ENCODE peak calls at places on chromosomes 3 and 15, in five cellular contexts. U is stomach; D is RWPE1; F is activated CD8-positive, alpha-beta memory T cell treated with anti-CD3 and anti-CD28 coated beads for 48 hours; X is T-helper 1 cell. Q is an unnamed sample.

GRCh38 chr3:150237490-150237889 is 170.6 kb upstream of the TSC22D2 start:
- DNase-seq in F (no peak), D (peak; percentile 84), U (no peak), X (no peak), Q (no peak)

GRCh38 chr3:100001514-100002270 is 112.6 kb downstream of the FILIP1L start:
- DNase-seq in X (no peak), D (peak; percentile 77), F (no peak), U (no peak), Q (no peak)

GRCh38 chr3:76222115-76222652 is 436.8 kb upstream of the ZNF717 start:
- DNase-seq in X (no peak), F (no peak), U (no peak), D (no peak), Q (no peak)

GRCh38 chr3:197750863-197751737 is 1.4 kb downstream of the FYTTD1 start:
- DNase-seq in F (peak; percentile 13), X (no peak), U (peak; percentile 40), D (peak; percentile 30), Q (no peak)

GRCh38 chr3:70811880-70812279 is 499.4 kb upstream of the MDFIC2 start:
- DNase-seq in F (no peak), U (no peak), D (no peak), X (no peak), Q (no peak)

GRCh38 chr3:41102053-41102556 is 97.2 kb upstream of the CTNNB1 start:
- DNase-seq in U (no peak), F (no peak), X (no peak), D (peak; percentile 72), Q (no peak)

GRCh38 chr15:40859206-40859851 is 14.7 kb downstream of the RHOV start:
- DNase-seq in U (peak; percentile 89), X (peak; percentile 81), D (peak; percentile 70), F (peak; percentile 54), Q (no peak)

GRCh38 chr3:42659451-42660130 is 6.1 kb downstream of the ZBTB47 start:
- DNase-seq in X (no peak), F (no peak), D (no peak), U (no peak), Q (no peak)

GRCh38 chr3:177057768-177058167 is 139.5 kb downstream of the TBL1XR1 start:
- DNase-seq in D (no peak), X (peak; percentile 11), U (no peak), F (no peak), Q (no peak)

GRCh38 chr3:183159319-183159718 is 3.2 kb downstream of the LAMP3 start:
- DNase-seq in U (no peak), F (no peak), D (no peak), X (no peak), Q (no peak)

GRCh38 chr15:58748787-58749531 is 548 bp downstream of the ADAM10 start:
- DNase-seq in D (no peak), U (peak; percentile 49), F (peak; percentile 22), X (peak; percentile 22), Q (no peak)

GRCh38 chr3:30181546-30181945 is 424.9 kb upstream of the TGFBR2 start:
- DNase-seq in D (no peak), U (no peak), F (no peak), X (no peak), Q (no peak)

GRCh38 chr3:89314454-89314853 is 207.0 kb downstream of the EPHA3 start:
- DNase-seq in X (no peak), U (no peak), F (no peak), D (peak; percentile 4), Q (peak; percentile 23)

GRCh38 chr15:36982441-36982840 is 117.9 kb downstream of the MEIS2 start:
- DNase-seq in D (no peak), U (no peak), F (no peak), X (no peak), Q (no peak)

GRCh38 chr3:53156368-53156834 is 4.6 kb upstream of the PRKCD start:
- DNase-seq in F (no peak), D (no peak), U (no peak), X (no peak), Q (no peak)

GRCh38 chr15:41904487-41905359 is 10.9 kb upstream of the SPTBN5 start:
- DNase-seq in X (peak; percentile 65), F (no peak), D (peak; percentile 85), U (peak; percentile 67), Q (peak; percentile 30)

GRCh38 chr3:169923189-169923588 is 11.8 kb downstream of the SAMD7 start:
- DNase-seq in X (no peak), U (peak; percentile 95), D (no peak), F (no peak), Q (no peak)

GRCh38 chr3:61848885-61849284 is 287.5 kb downstream of the PTPRG start:
- DNase-seq in X (no peak), U (no peak), D (peak; percentile 7), F (no peak), Q (no peak)

GRCh38 chr3:40313975-40314860 is 4.7 kb downstream of the EIF1B start:
- DNase-seq in D (no peak), F (no peak), U (no peak), X (no peak), Q (no peak)

GRCh38 chr3:56291953-56292352 is 176.3 kb downstream of the ERC2 start:
- DNase-seq in U (no peak), D (no peak), F (no peak), X (no peak), Q (no peak)

GRCh38 chr3:55467099-55467498 is 20.0 kb downstream of the WNT5A start:
- DNase-seq in D (no peak), U (no peak), X (no peak), F (no peak), Q (no peak)

GRCh38 chr3:165339753-165340152 is 143.6 kb upstream of the SLITRK3 start:
- DNase-seq in X (no peak), U (no peak), D (peak; percentile 6), F (no peak), Q (no peak)

GRCh38 chr3:32643354-32643753 is 41.6 kb upstream of the CNOT10 start:
- DNase-seq in D (no peak), X (no peak), F (no peak), U (no peak), Q (no peak)

GRCh38 chr15:33729648-33730047 is 238.6 kb upstream of the CHRM5 start:
- DNase-seq in U (no peak), X (no peak), D (peak; percentile 50), F (no peak), Q (no peak)

GRCh38 chr3:13022348-13023250 is 50.6 kb downstream of the IQSEC1 start:
- DNase-seq in X (no peak), D (no peak), U (peak; percentile 39), F (no peak), Q (no peak)

GRCh38 chr3:184171562-184171961 is 3.1 kb upstream of the AP2M1 start:
- DNase-seq in X (no peak), F (no peak), U (no peak), D (peak; percentile 78), Q (no peak)

GRCh38 chr3:135018171-135018923 is 223.3 kb downstream of the EPHB1 start:
- DNase-seq in U (no peak), D (no peak), F (no peak), X (no peak), Q (no peak)

Q was measured in iPS DF 19.7.